ENCODE peak calls at places on chromosome 16, in eight cellular contexts. One of them, this sample, is unnamed.

GRCh38 chr16:35746963-35747657 is 2287.7 kb downstream of the TP53TG3F start:
- DNase-seq in RCC 7860: no peak
- DNase-seq in nephron progenitor cell: no peak
- DNase-seq in lower leg skin: peak; percentile 50
- DNase-seq in activated B cell treated with CpG ODN at 0.5 μM for 24 hours: no peak
- DNase-seq in testis: no peak
- DNase-seq in iris pigment epithelial cell: no peak
- DNase-seq in HCEC 1CT: no peak
- DNase-seq in this sample: no peak

GRCh38 chr16:1428511-1428910 is 2.4 kb upstream of the PERCC1 start:
- DNase-seq in testis: no peak
- DNase-seq in lower leg skin: no peak
- DNase-seq in nephron progenitor cell: peak; percentile 51
- DNase-seq in RCC 7860: no peak
- DNase-seq in iris pigment epithelial cell: peak; percentile 10
- DNase-seq in HCEC 1CT: no peak
- DNase-seq in activated B cell treated with CpG ODN at 0.5 μM for 24 hours: peak; percentile 62
- DNase-seq in this sample: no peak

GRCh38 chr16:20333120-20333519 is 5.8 kb upstream of the GP2 start:
- DNase-seq in lower leg skin: no peak
- DNase-seq in HCEC 1CT: no peak
- DNase-seq in testis: no peak
- DNase-seq in RCC 7860: no peak
- DNase-seq in iris pigment epithelial cell: no peak
- DNase-seq in activated B cell treated with CpG ODN at 0.5 μM for 24 hours: no peak
- DNase-seq in nephron progenitor cell: peak; percentile 4
- DNase-seq in this sample: no peak

GRCh38 chr16:52725043-52725442 is 178.1 kb upstream of the TOX3 start:
- DNase-seq in activated B cell treated with CpG ODN at 0.5 μM for 24 hours: no peak
- DNase-seq in nephron progenitor cell: no peak
- DNase-seq in iris pigment epithelial cell: no peak
- DNase-seq in RCC 7860: no peak
- DNase-seq in testis: no peak
- DNase-seq in lower leg skin: no peak
- DNase-seq in HCEC 1CT: no peak
- DNase-seq in this sample: no peak

GRCh38 chr16:25027281-25027680 is 12.1 kb upstream of the ARHGAP17 start:
- DNase-seq in RCC 7860: no peak
- DNase-seq in testis: no peak
- DNase-seq in lower leg skin: no peak
- DNase-seq in activated B cell treated with CpG ODN at 0.5 μM for 24 hours: no peak
- DNase-seq in nephron progenitor cell: no peak
- DNase-seq in HCEC 1CT: no peak
- DNase-seq in iris pigment epithelial cell: no peak
- DNase-seq in this sample: no peak

GRCh38 chr16:49827806-49828428 is 28.0 kb downstream of the ZNF423 start:
- DNase-seq in HCEC 1CT: no peak
- DNase-seq in lower leg skin: no peak
- DNase-seq in nephron progenitor cell: no peak
- DNase-seq in iris pigment epithelial cell: no peak
- DNase-seq in activated B cell treated with CpG ODN at 0.5 μM for 24 hours: no peak
- DNase-seq in testis: no peak
- DNase-seq in RCC 7860: no peak
- DNase-seq in this sample: no peak

GRCh38 chr16:78535098-78535497 is 435.6 kb downstream of the WWOX start:
- DNase-seq in RCC 7860: no peak
- DNase-seq in lower leg skin: no peak
- DNase-seq in activated B cell treated with CpG ODN at 0.5 μM for 24 hours: no peak
- DNase-seq in testis: no peak
- DNase-seq in iris pigment epithelial cell: no peak
- DNase-seq in HCEC 1CT: no peak
- DNase-seq in nephron progenitor cell: no peak
- DNase-seq in this sample: no peak

GRCh38 chr16:50167603-50168002 is 14.5 kb downstream of the TENT4B start:
- DNase-seq in iris pigment epithelial cell: no peak
- DNase-seq in testis: no peak
- DNase-seq in RCC 7860: no peak
- DNase-seq in lower leg skin: no peak
- DNase-seq in HCEC 1CT: no peak
- DNase-seq in activated B cell treated with CpG ODN at 0.5 μM for 24 hours: no peak
- DNase-seq in nephron progenitor cell: no peak
- DNase-seq in this sample: no peak

GRCh38 chr16:13316008-13316407 is 414.6 kb downstream of the SHISA9 start:
- DNase-seq in activated B cell treated with CpG ODN at 0.5 μM for 24 hours: no peak
- DNase-seq in testis: no peak
- DNase-seq in iris pigment epithelial cell: no peak
- DNase-seq in RCC 7860: peak; percentile 96
- DNase-seq in lower leg skin: no peak
- DNase-seq in HCEC 1CT: no peak
- DNase-seq in nephron progenitor cell: no peak
- DNase-seq in this sample: no peak

GRCh38 chr16:68269793-68270192 is 5.5 kb downstream of the SLC7A6 start:
- DNase-seq in nephron progenitor cell: no peak
- DNase-seq in activated B cell treated with CpG ODN at 0.5 μM for 24 hours: no peak
- DNase-seq in testis: no peak
- DNase-seq in lower leg skin: no peak
- DNase-seq in iris pigment epithelial cell: no peak
- DNase-seq in RCC 7860: no peak
- DNase-seq in HCEC 1CT: no peak
- DNase-seq in this sample: no peak

GRCh38 chr16:64162613-64163375 is 959.1 kb downstream of the CDH11 start:
- DNase-seq in testis: no peak
- DNase-seq in RCC 7860: no peak
- DNase-seq in activated B cell treated with CpG ODN at 0.5 μM for 24 hours: no peak
- DNase-seq in HCEC 1CT: no peak
- DNase-seq in lower leg skin: no peak
- DNase-seq in iris pigment epithelial cell: no peak
- DNase-seq in nephron progenitor cell: no peak
- DNase-seq in this sample: no peak

GRCh38 chr16:64428463-64428862 is 693.4 kb downstream of the CDH11 start:
- DNase-seq in iris pigment epithelial cell: peak; percentile 85
- DNase-seq in testis: no peak
- DNase-seq in lower leg skin: no peak
- DNase-seq in activated B cell treated with CpG ODN at 0.5 μM for 24 hours: no peak
- DNase-seq in nephron progenitor cell: no peak
- DNase-seq in RCC 7860: peak; percentile 77
- DNase-seq in HCEC 1CT: peak; percentile 88
- DNase-seq in this sample: no peak

GRCh38 chr16:1634541-1634940 is 22.4 kb downstream of the CRAMP1 start:
- DNase-seq in activated B cell treated with CpG ODN at 0.5 μM for 24 hours: no peak
- DNase-seq in iris pigment epithelial cell: no peak
- DNase-seq in RCC 7860: no peak
- DNase-seq in lower leg skin: no peak
- DNase-seq in HCEC 1CT: no peak
- DNase-seq in testis: no peak
- DNase-seq in nephron progenitor cell: no peak
- DNase-seq in this sample: no peak

GRCh38 chr16:77784441-77785356 is 3.7 kb upstream of the VAT1L start:
- DNase-seq in iris pigment epithelial cell: no peak
- DNase-seq in nephron progenitor cell: no peak
- DNase-seq in testis: no peak
- DNase-seq in activated B cell treated with CpG ODN at 0.5 μM for 24 hours: no peak
- DNase-seq in lower leg skin: no peak
- DNase-seq in RCC 7860: no peak
- DNase-seq in HCEC 1CT: peak; percentile 27
- DNase-seq in this sample: no peak

GRCh38 chr16:64250866-64251265 is 871.0 kb downstream of the CDH11 start:
- DNase-seq in RCC 7860: no peak
- DNase-seq in activated B cell treated with CpG ODN at 0.5 μM for 24 hours: no peak
- DNase-seq in testis: no peak
- DNase-seq in HCEC 1CT: peak; percentile 25
- DNase-seq in lower leg skin: no peak
- DNase-seq in iris pigment epithelial cell: peak; percentile 2
- DNase-seq in nephron progenitor cell: no peak
- DNase-seq in this sample: peak; percentile 7

GRCh38 chr16:2429771-2430663 is 770 bp downstream of the CCNF start:
- DNase-seq in RCC 7860: no peak
- DNase-seq in testis: peak; percentile 35
- DNase-seq in HCEC 1CT: peak; percentile 17
- DNase-seq in lower leg skin: no peak
- DNase-seq in nephron progenitor cell: peak; percentile 47
- DNase-seq in activated B cell treated with CpG ODN at 0.5 μM for 24 hours: no peak
- DNase-seq in iris pigment epithelial cell: peak; percentile 29
- DNase-seq in this sample: no peak

GRCh38 chr16:84907046-84907445 is 87.3 kb downstream of the CRISPLD2 start:
- DNase-seq in activated B cell treated with CpG ODN at 0.5 μM for 24 hours: no peak
- DNase-seq in nephron progenitor cell: no peak
- DNase-seq in RCC 7860: no peak
- DNase-seq in lower leg skin: no peak
- DNase-seq in HCEC 1CT: no peak
- DNase-seq in iris pigment epithelial cell: no peak
- DNase-seq in testis: no peak
- DNase-seq in this sample: no peak

GRCh38 chr16:8936421-8936820 is 27.3 kb downstream of the USP7 start:
- DNase-seq in testis: peak; percentile 65
- DNase-seq in activated B cell treated with CpG ODN at 0.5 μM for 24 hours: no peak
- DNase-seq in HCEC 1CT: peak; percentile 27
- DNase-seq in nephron progenitor cell: peak; percentile 41
- DNase-seq in RCC 7860: peak; percentile 45
- DNase-seq in iris pigment epithelial cell: peak; percentile 65
- DNase-seq in lower leg skin: no peak
- DNase-seq in this sample: no peak

GRCh38 chr16:72932050-72932449 is 115.9 kb downstream of the ZFHX3 start:
- DNase-seq in nephron progenitor cell: no peak
- DNase-seq in RCC 7860: no peak
- DNase-seq in HCEC 1CT: no peak
- DNase-seq in testis: no peak
- DNase-seq in lower leg skin: no peak
- DNase-seq in activated B cell treated with CpG ODN at 0.5 μM for 24 hours: no peak
- DNase-seq in iris pigment epithelial cell: peak; percentile 32
- DNase-seq in this sample: no peak

GRCh38 chr16:81758376-81758775 is 20.7 kb upstream of the PLCG2 start:
- DNase-seq in RCC 7860: no peak
- DNase-seq in activated B cell treated with CpG ODN at 0.5 μM for 24 hours: no peak
- DNase-seq in HCEC 1CT: peak; percentile 47
- DNase-seq in testis: no peak
- DNase-seq in lower leg skin: no peak
- DNase-seq in nephron progenitor cell: no peak
- DNase-seq in iris pigment epithelial cell: peak; percentile 77
- DNase-seq in this sample: no peak

GRCh38 chr16:50578147-50578546 is 30.0 kb downstream of the NKD1 start:
- DNase-seq in activated B cell treated with CpG ODN at 0.5 μM for 24 hours: no peak
- DNase-seq in HCEC 1CT: no peak
- DNase-seq in iris pigment epithelial cell: no peak
- DNase-seq in RCC 7860: no peak
- DNase-seq in nephron progenitor cell: no peak
- DNase-seq in lower leg skin: no peak
- DNase-seq in testis: no peak
- DNase-seq in this sample: no peak

GRCh38 chr16:47258874-47259461 is 115.2 kb upstream of the NETO2 start:
- DNase-seq in testis: peak; percentile 32
- DNase-seq in HCEC 1CT: peak; percentile 8
- DNase-seq in iris pigment epithelial cell: peak; percentile 25
- DNase-seq in nephron progenitor cell: no peak
- DNase-seq in lower leg skin: no peak
- DNase-seq in activated B cell treated with CpG ODN at 0.5 μM for 24 hours: no peak
- DNase-seq in RCC 7860: peak; percentile 31
- DNase-seq in this sample: no peak

GRCh38 chr16:12801511-12802042 is 2.1 kb downstream of the CPPED1 start:
- DNase-seq in HCEC 1CT: peak; percentile 88
- DNase-seq in iris pigment epithelial cell: peak; percentile 97
- DNase-seq in RCC 7860: peak; percentile 61
- DNase-seq in testis: peak; percentile 78
- DNase-seq in activated B cell treated with CpG ODN at 0.5 μM for 24 hours: no peak
- DNase-seq in lower leg skin: no peak
- DNase-seq in nephron progenitor cell: no peak
- DNase-seq in this sample: peak; percentile 71

GRCh38 chr16:15055141-15056053 is 477 bp downstream of the NTAN1 start:
- DNase-seq in RCC 7860: no peak
- DNase-seq in HCEC 1CT: peak; percentile 21
- DNase-seq in testis: peak; percentile 52
- DNase-seq in lower leg skin: peak; percentile 93
- DNase-seq in nephron progenitor cell: no peak
- DNase-seq in activated B cell treated with CpG ODN at 0.5 μM for 24 hours: no peak
- DNase-seq in iris pigment epithelial cell: peak; percentile 34
- DNase-seq in this sample: no peak

GRCh38 chr16:14509055-14509454 is 121.0 kb downstream of the PARN start:
- DNase-seq in RCC 7860: peak; percentile 65
- DNase-seq in iris pigment epithelial cell: peak; percentile 85
- DNase-seq in activated B cell treated with CpG ODN at 0.5 μM for 24 hours: no peak
- DNase-seq in HCEC 1CT: peak; percentile 17
- DNase-seq in nephron progenitor cell: no peak
- DNase-seq in lower leg skin: no peak
- DNase-seq in testis: no peak
- DNase-seq in this sample: no peak

GRCh38 chr16:30417447-30418349 is 10.3 kb downstream of the ZNF771 start:
- DNase-seq in activated B cell treated with CpG ODN at 0.5 μM for 24 hours: peak; percentile 84
- DNase-seq in HCEC 1CT: peak; percentile 51
- DNase-seq in iris pigment epithelial cell: peak; percentile 97
- DNase-seq in RCC 7860: no peak
- DNase-seq in lower leg skin: peak; percentile 91
- DNase-seq in nephron progenitor cell: peak; percentile 86
- DNase-seq in testis: peak; percentile 78
- DNase-seq in this sample: peak; percentile 74

GRCh38 chr16:14473488-14473887 is 156.6 kb downstream of the PARN start:
- DNase-seq in iris pigment epithelial cell: no peak
- DNase-seq in HCEC 1CT: no peak
- DNase-seq in nephron progenitor cell: no peak
- DNase-seq in RCC 7860: no peak
- DNase-seq in lower leg skin: no peak
- DNase-seq in activated B cell treated with CpG ODN at 0.5 μM for 24 hours: no peak
- DNase-seq in testis: no peak
- DNase-seq in this sample: no peak

GRCh38 chr16:12639044-12639443 is 164.6 kb downstream of the CPPED1 start:
- DNase-seq in nephron progenitor cell: no peak
- DNase-seq in HCEC 1CT: peak; percentile 74
- DNase-seq in lower leg skin: peak; percentile 65
- DNase-seq in activated B cell treated with CpG ODN at 0.5 μM for 24 hours: no peak
- DNase-seq in RCC 7860: peak; percentile 67
- DNase-seq in testis: peak; percentile 68
- DNase-seq in iris pigment epithelial cell: peak; percentile 93
- DNase-seq in this sample: no peak

GRCh38 chr16:86027366-86028126 is 128.6 kb downstream of the IRF8 start:
- DNase-seq in lower leg skin: peak; percentile 50
- DNase-seq in HCEC 1CT: no peak
- DNase-seq in testis: no peak
- DNase-seq in activated B cell treated with CpG ODN at 0.5 μM for 24 hours: peak; percentile 1
- DNase-seq in RCC 7860: no peak
- DNase-seq in nephron progenitor cell: no peak
- DNase-seq in iris pigment epithelial cell: no peak
- DNase-seq in this sample: no peak

GRCh38 chr16:48535831-48536599 is 74.0 kb downstream of the N4BP1 start:
- DNase-seq in RCC 7860: no peak
- DNase-seq in lower leg skin: no peak
- DNase-seq in activated B cell treated with CpG ODN at 0.5 μM for 24 hours: peak; percentile 34
- DNase-seq in iris pigment epithelial cell: peak; percentile 67
- DNase-seq in testis: peak; percentile 56
- DNase-seq in HCEC 1CT: no peak
- DNase-seq in nephron progenitor cell: peak; percentile 69
- DNase-seq in this sample: no peak

GRCh38 chr16:58020628-58021521 is 4.7 kb upstream of the MMP15 start:
- DNase-seq in testis: peak; percentile 86
- DNase-seq in lower leg skin: no peak
- DNase-seq in iris pigment epithelial cell: peak; percentile 48
- DNase-seq in HCEC 1CT: peak; percentile 30
- DNase-seq in RCC 7860: peak; percentile 17
- DNase-seq in activated B cell treated with CpG ODN at 0.5 μM for 24 hours: no peak
- DNase-seq in nephron progenitor cell: peak; percentile 80
- DNase-seq in this sample: peak; percentile 29

GRCh38 chr16:64408699-64409098 is 713.2 kb downstream of the CDH11 start:
- DNase-seq in testis: no peak
- DNase-seq in nephron progenitor cell: no peak
- DNase-seq in RCC 7860: no peak
- DNase-seq in activated B cell treated with CpG ODN at 0.5 μM for 24 hours: no peak
- DNase-seq in iris pigment epithelial cell: no peak
- DNase-seq in lower leg skin: no peak
- DNase-seq in HCEC 1CT: no peak
- DNase-seq in this sample: no peak

GRCh38 chr16:3819741-3820724 is 60.5 kb downstream of the CREBBP start:
- DNase-seq in nephron progenitor cell: no peak
- DNase-seq in RCC 7860: peak; percentile 86
- DNase-seq in lower leg skin: no peak
- DNase-seq in testis: peak; percentile 47
- DNase-seq in iris pigment epithelial cell: peak; percentile 96
- DNase-seq in HCEC 1CT: peak; percentile 80
- DNase-seq in activated B cell treated with CpG ODN at 0.5 μM for 24 hours: no peak
- DNase-seq in this sample: peak; percentile 87

GRCh38 chr16:57299009-57299718 is 14.7 kb upstream of the PLLP start:
- DNase-seq in iris pigment epithelial cell: peak; percentile 75
- DNase-seq in activated B cell treated with CpG ODN at 0.5 μM for 24 hours: no peak
- DNase-seq in testis: no peak
- DNase-seq in RCC 7860: peak; percentile 76
- DNase-seq in nephron progenitor cell: peak; percentile 65
- DNase-seq in HCEC 1CT: peak; percentile 80
- DNase-seq in lower leg skin: peak; percentile 93
- DNase-seq in this sample: no peak

This sample was measured in amniotic stem cell.